ENCODE peak calls at places on chromosomes 6 and 20, in nine cellular contexts. V is PC-3, T is SIG-M5, Z is RWPE1, J is hypothalamus, C is ACHN, W is KG1, I is HTR-8/SVneo, X is NCI-H2171. E is an unnamed sample.

GRCh38 chr20:45998337-45998736 is 10.4 kb upstream of the MMP9 start:
- DNase-seq in V (no peak), T (peak), Z (no peak), J (no peak), C (no peak), W (no peak), I (no peak), X (no peak), E (no peak)

GRCh38 chr20:60431349-60431748 is 473.1 kb downstream of the CDH26 start:
- DNase-seq in V (no peak), T (no peak), Z (no peak), J (no peak), C (no peak), W (no peak), I (no peak), X (no peak), E (no peak)

GRCh38 chr6:161254754-161255253 is 19.1 kb downstream of the AGPAT4 start:
- DNase-seq in V (no peak), T (no peak), Z (no peak), J (no peak), C (no peak), W (no peak), I (no peak), X (no peak), E (no peak)

GRCh38 chr6:160348209-160348551 is at the start of gene SLC22A3:
- DNase-seq in V (no peak), T (no peak), Z (peak), J (no peak), C (no peak), W (no peak), I (no peak), X (no peak), E (no peak)

GRCh38 chr20:1225729-1226313 is at the start of gene RAD21L1:
- DNase-seq in V (peak), T (no peak), Z (peak), J (peak), C (peak), W (no peak), I (peak), X (peak), E (peak)

GRCh38 chr6:28988536-28989415 is 16.3 kb downstream of the ZNF311 start:
- DNase-seq in V (no peak), T (no peak), Z (peak), J (no peak), C (no peak), W (peak), I (peak), X (no peak), E (peak)

GRCh38 chr6:116036075-116036773 is 24.5 kb downstream of the FRK start:
- DNase-seq in V (no peak), T (no peak), Z (no peak), J (no peak), C (no peak), W (no peak), I (no peak), X (no peak), E (no peak)

GRCh38 chr20:11344939-11345338 is 572.8 kb upstream of the BTBD3 start:
- DNase-seq in V (no peak), T (no peak), Z (no peak), J (no peak), C (no peak), W (no peak), I (no peak), X (no peak), E (no peak)

GRCh38 chr6:37314803-37315515 is 38.8 kb upstream of the RNF8 start:
- DNase-seq in V (peak), T (no peak), Z (peak), J (no peak), C (peak), W (peak), I (peak), X (peak), E (no peak)

GRCh38 chr6:123879749-123880148 is 76.1 kb downstream of the NKAIN2 start:
- DNase-seq in V (no peak), T (no peak), Z (no peak), J (no peak), C (no peak), W (no peak), I (no peak), X (no peak), E (no peak)

GRCh38 chr6:12150812-12151432 is 138.8 kb downstream of the HIVEP1 start:
- DNase-seq in V (peak), T (no peak), Z (peak), J (no peak), C (peak), W (no peak), I (peak), X (no peak), E (peak)

GRCh38 chr6:49552596-49552995 is 2.1 kb downstream of the C6orf141 start:
- DNase-seq in V (peak), T (no peak), Z (no peak), J (no peak), C (no peak), W (no peak), I (no peak), X (no peak), E (no peak)

GRCh38 chr20:25223179-25223661 is 24.7 kb upstream of the PYGB start:
- DNase-seq in V (peak), T (no peak), Z (peak), J (no peak), C (peak), W (no peak), I (peak), X (no peak), E (no peak)

GRCh38 chr6:105179244-105180065 is at the start of gene POPDC3:
- DNase-seq in V (peak), T (no peak), Z (peak), J (no peak), C (no peak), W (no peak), I (peak), X (no peak), E (no peak)

GRCh38 chr6:38671885-38672467 is 31.0 kb downstream of the GLO1 start:
- DNase-seq in V (peak), T (no peak), Z (peak), J (no peak), C (peak), W (peak), I (peak), X (peak), E (no peak)

GRCh38 chr6:54074591-54075195 is 36.5 kb upstream of the MLIP start:
- DNase-seq in V (no peak), T (no peak), Z (no peak), J (no peak), C (no peak), W (no peak), I (no peak), X (no peak), E (no peak)

GRCh38 chr20:33554914-33555420 is 65.1 kb downstream of the CBFA2T2 start:
- DNase-seq in V (peak), T (no peak), Z (peak), J (no peak), C (peak), W (no peak), I (peak), X (peak), E (peak)

GRCh38 chr6:2739335-2739734 is 11.4 kb downstream of the MYLK4 start:
- DNase-seq in V (peak), T (no peak), Z (peak), J (no peak), C (peak), W (no peak), I (no peak), X (no peak), E (no peak)

GRCh38 chr6:20873425-20874190 is 339.4 kb downstream of the CDKAL1 start:
- DNase-seq in V (peak), T (no peak), Z (no peak), J (no peak), C (peak), W (no peak), I (no peak), X (no peak), E (no peak)

GRCh38 chr6:1297746-1298145 is 14.2 kb upstream of the FOXQ1 start:
- DNase-seq in V (no peak), T (no peak), Z (no peak), J (no peak), C (peak), W (no peak), I (no peak), X (no peak), E (no peak)

GRCh38 chr6:157145656-157146285 is 177.5 kb downstream of the TMEM242 start:
- DNase-seq in V (no peak), T (no peak), Z (no peak), J (no peak), C (no peak), W (no peak), I (no peak), X (no peak), E (no peak)

GRCh38 chr6:28505733-28506132 is 9.9 kb downstream of the GPX6 start:
- DNase-seq in V (no peak), T (no peak), Z (no peak), J (no peak), C (no peak), W (no peak), I (no peak), X (no peak), E (no peak)

GRCh38 chr20:20248620-20249200 is 119.2 kb upstream of the INSM1 start:
- DNase-seq in V (no peak), T (no peak), Z (no peak), J (no peak), C (no peak), W (no peak), I (no peak), X (no peak), E (no peak)

GRCh38 chr6:37706749-37707148 is 9.1 kb upstream of the MDGA1 start:
- DNase-seq in V (no peak), T (no peak), Z (no peak), J (no peak), C (no peak), W (no peak), I (no peak), X (no peak), E (no peak)

GRCh38 chr20:5531318-5532081 is 214.7 kb upstream of the PROKR2 start:
- DNase-seq in V (peak), T (no peak), Z (no peak), J (no peak), C (no peak), W (no peak), I (no peak), X (no peak), E (no peak)

GRCh38 chr6:75762063-75762462 is 13.0 kb downstream of the MYO6 start:
- DNase-seq in V (no peak), T (no peak), Z (no peak), J (no peak), C (no peak), W (no peak), I (no peak), X (no peak), E (no peak)

GRCh38 chr20:56829788-56830385 is 200.8 kb downstream of the TFAP2C start:
- DNase-seq in V (peak), T (no peak), Z (no peak), J (no peak), C (no peak), W (no peak), I (no peak), X (no peak), E (no peak)

GRCh38 chr20:10987651-10988383 is 314.0 kb upstream of the JAG1 start:
- DNase-seq in V (peak), T (no peak), Z (peak), J (no peak), C (no peak), W (no peak), I (no peak), X (no peak), E (no peak)

GRCh38 chr6:71444222-71444621 is 155.6 kb downstream of the OGFRL1 start:
- DNase-seq in V (peak), T (no peak), Z (no peak), J (no peak), C (no peak), W (no peak), I (no peak), X (no peak), E (no peak)

GRCh38 chr6:452301-453067 is 60.9 kb downstream of the IRF4 start:
- DNase-seq in V (no peak), T (no peak), Z (no peak), J (no peak), C (no peak), W (no peak), I (no peak), X (no peak), E (no peak)

GRCh38 chr20:20946122-20946759 is 159.9 kb downstream of the LINC00237 start:
- DNase-seq in V (no peak), T (no peak), Z (no peak), J (no peak), C (peak), W (no peak), I (no peak), X (no peak), E (no peak)

GRCh38 chr20:51221791-51222408 is 199.0 kb upstream of the KCNG1 start:
- DNase-seq in V (peak), T (no peak), Z (peak), J (no peak), C (no peak), W (no peak), I (no peak), X (no peak), E (no peak)

GRCh38 chr6:44264154-44265002 is 973 bp downstream of the NFKBIE start:
- DNase-seq in V (no peak), T (peak), Z (peak), J (no peak), C (no peak), W (peak), I (no peak), X (no peak), E (peak)

GRCh38 chr6:52759085-52759484 is 4.2 kb downstream of the GSTA2 start:
- DNase-seq in V (no peak), T (no peak), Z (no peak), J (no peak), C (no peak), W (no peak), I (no peak), X (no peak), E (no peak)

GRCh38 chr20:48102821-48103635 is 317.7 kb upstream of the SULF2 start:
- DNase-seq in V (no peak), T (no peak), Z (no peak), J (no peak), C (no peak), W (no peak), I (no peak), X (peak), E (no peak)

GRCh38 chr6:131068165-131068564 is 5.1 kb upstream of the EPB41L2 start:
- DNase-seq in V (no peak), T (no peak), Z (no peak), J (no peak), C (no peak), W (no peak), I (no peak), X (no peak), E (no peak)

GRCh38 chr20:49115565-49115964 is 69.5 kb downstream of the CSE1L start:
- DNase-seq in V (no peak), T (no peak), Z (no peak), J (no peak), C (peak), W (no peak), I (no peak), X (no peak), E (no peak)

GRCh38 chr20:38728237-38728761 is 4.0 kb downstream of the SLC32A1 start:
- DNase-seq in V (no peak), T (no peak), Z (no peak), J (no peak), C (no peak), W (no peak), I (no peak), X (no peak), E (peak)

GRCh38 chr20:62936996-62937352 is 973 bp upstream of the GID8 start:
- DNase-seq in V (peak), T (no peak), Z (peak), J (no peak), C (peak), W (no peak), I (peak), X (no peak), E (no peak)

GRCh38 chr6:156862711-156863110 is 85.5 kb downstream of the ARID1B start:
- DNase-seq in V (no peak), T (no peak), Z (no peak), J (no peak), C (no peak), W (no peak), I (no peak), X (no peak), E (no peak)